ENCODE peak calls at places on chromosome 1, in four cellular contexts. M is cardiac muscle cell, U is left lung, Q is ovary. H is an unnamed sample.

GRCh38 chr1:200894712-200895447 is at the start of gene INAVA:
- DNase-seq in M (no peak), U (peak), Q (no peak), H (no peak)

GRCh38 chr1:195335541-195335940 is 1272.7 kb downstream of the KCNT2 start:
- DNase-seq in M (no peak), U (no peak), Q (no peak), H (no peak)

GRCh38 chr1:18093646-18094045 is 14.0 kb upstream of the IGSF21 start:
- DNase-seq in M (no peak), U (no peak), Q (no peak), H (no peak)

GRCh38 chr1:13948851-13949490 is 249.0 kb downstream of the PRDM2 start:
- DNase-seq in M (peak), U (no peak), Q (peak), H (peak)

GRCh38 chr1:56868761-56869160 is 14.2 kb downstream of the C8A start:
- DNase-seq in M (no peak), U (no peak), Q (no peak), H (no peak)

GRCh38 chr1:83999316-83999819 is 436 bp upstream of the TTLL7 start:
- DNase-seq in M (peak), U (peak), Q (peak), H (peak)

GRCh38 chr1:173527151-173527826 is 50.2 kb downstream of the PRDX6 start:
- DNase-seq in M (peak), U (no peak), Q (peak), H (no peak)

GRCh38 chr1:100445565-100445964 is 92.4 kb upstream of the GPR88 start:
- DNase-seq in M (no peak), U (no peak), Q (no peak), H (no peak)

GRCh38 chr1:228358039-228358763 is 48.4 kb downstream of the TRIM11 start:
- DNase-seq in M (no peak), U (no peak), Q (no peak), H (no peak)

GRCh38 chr1:224783006-224783651 is 146.3 kb upstream of the DNAH14 start:
- DNase-seq in M (no peak), U (no peak), Q (no peak), H (no peak)
- H3K4me3 ChIP-seq in M (no peak), U (no peak), Q (no peak), H (no peak)

GRCh38 chr1:24417681-24418080 is 2.1 kb downstream of the NIPAL3 start:
- DNase-seq in M (no peak), U (no peak), Q (no peak), H (no peak)
- H3K4me3 ChIP-seq in M (no peak), U (no peak), Q (no peak), H (no peak)

GRCh38 chr1:63740432-63740831 is 33.4 kb upstream of the ROR1 start:
- DNase-seq in M (no peak), U (no peak), Q (no peak), H (no peak)

GRCh38 chr1:63752176-63752575 is 21.6 kb upstream of the ROR1 start:
- DNase-seq in M (no peak), U (no peak), Q (no peak), H (no peak)

GRCh38 chr1:63747445-63747844 is 26.4 kb upstream of the ROR1 start:
- DNase-seq in M (no peak), U (no peak), Q (no peak), H (no peak)

GRCh38 chr1:63742526-63742925 is 31.3 kb upstream of the ROR1 start:
- DNase-seq in M (no peak), U (no peak), Q (no peak), H (no peak)

GRCh38 chr1:63746129-63746864 is 27.5 kb upstream of the ROR1 start:
- DNase-seq in M (peak), U (no peak), Q (no peak), H (no peak)
- H3K4me3 ChIP-seq in M (no peak), U (no peak), Q (no peak), H (no peak)

DNA sequence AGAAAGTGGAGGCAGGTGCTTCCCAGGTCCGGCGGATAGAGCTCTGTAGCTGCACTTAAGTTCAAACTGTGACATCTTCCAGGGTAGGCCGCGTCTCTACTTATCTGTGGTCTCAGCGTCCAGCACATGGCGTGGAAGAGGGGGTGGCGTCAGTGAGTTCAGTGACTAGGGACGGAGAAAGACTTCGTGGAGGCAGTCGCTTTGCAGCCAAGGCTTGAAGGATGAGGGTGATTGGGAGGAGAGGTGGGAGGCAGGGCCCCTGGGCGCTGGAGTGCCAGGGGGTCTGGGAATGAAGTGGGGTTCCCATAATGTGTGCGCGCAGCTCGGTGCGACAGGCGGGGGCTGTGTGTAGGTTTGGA is 444 bp upstream of the AGO1 start:
- DNase-seq in M (no peak), U (no peak), Q (no peak), H (no peak)
- H3K4me3 ChIP-seq in M (no peak), U (no peak), Q (peak), H (peak)

GRCh38 chr1:148354284-148354869 is 128.7 kb downstream of the PPIAL4G start:
- DNase-seq in M (no peak), U (no peak), Q (no peak), H (no peak)

GRCh38 chr1:148355976-148356375 is 127.1 kb downstream of the PPIAL4G start:
- DNase-seq in M (no peak), U (no peak), Q (no peak), H (no peak)

GRCh38 chr1:148354909-148355308 is 128.2 kb downstream of the PPIAL4G start:
- DNase-seq in M (no peak), U (no peak), Q (no peak), H (no peak)

GRCh38 chr1:148352470-148353118 is 130.5 kb downstream of the PPIAL4G start:
- DNase-seq in M (no peak), U (no peak), Q (no peak), H (no peak)

GRCh38 chr1:148353461-148354283 is 129.4 kb downstream of the PPIAL4G start:
- DNase-seq in M (peak), U (no peak), Q (no peak), H (no peak)
- H3K4me3 ChIP-seq in M (no peak), U (no peak), Q (no peak), H (no peak)

GRCh38 chr1:22039594-22040347 is 12.7 kb upstream of the CDC42 start:
- DNase-seq in M (peak), U (peak), Q (peak), H (peak)
- H3K4me3 ChIP-seq in M (no peak), U (no peak), Q (no peak), H (no peak)

DNA sequence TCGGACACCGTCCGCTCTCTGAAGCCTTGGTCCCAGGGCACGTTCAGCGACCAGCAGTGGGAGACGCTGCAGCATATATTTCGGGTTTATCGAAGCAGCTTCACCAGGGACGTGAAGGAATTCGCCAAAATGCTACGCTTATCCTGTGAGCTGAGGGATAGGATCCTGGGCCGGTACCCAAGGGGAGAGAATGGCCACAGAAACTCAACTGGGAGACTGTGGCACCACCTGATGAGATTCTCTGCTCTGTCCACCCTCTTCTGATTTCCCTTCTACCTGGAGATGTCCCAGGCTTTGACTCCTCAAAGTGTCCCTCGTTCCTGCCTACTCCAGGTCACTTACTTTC is 855 bp downstream of the CD1D start:
- DNase-seq in M (no peak), U (no peak), Q (no peak), H (no peak)
- H3K4me3 ChIP-seq in M (peak), U (peak), Q (peak), H (peak)

GRCh38 chr1:243261389-243261788 is 5.5 kb downstream of the SDCCAG8 start:
- DNase-seq in M (peak), U (no peak), Q (no peak), H (no peak)
- H3K4me3 ChIP-seq in M (no peak), U (no peak), Q (no peak), H (no peak)

GRCh38 chr1:68229927-68230812 is 2.2 kb downstream of the WLS start:
- DNase-seq in M (peak), U (no peak), Q (peak), H (no peak)

GRCh38 chr1:68233202-68233601 is 879 bp upstream of the WLS start:
- DNase-seq in M (no peak), U (no peak), Q (no peak), H (no peak)

GRCh38 chr1:68232354-68233148 is at the start of gene WLS:
- DNase-seq in M (peak), U (peak), Q (peak), H (peak)

GRCh38 chr1:68230901-68231626 is 1.3 kb downstream of the WLS start:
- DNase-seq in M (peak), U (peak), Q (peak), H (peak)

DNA sequence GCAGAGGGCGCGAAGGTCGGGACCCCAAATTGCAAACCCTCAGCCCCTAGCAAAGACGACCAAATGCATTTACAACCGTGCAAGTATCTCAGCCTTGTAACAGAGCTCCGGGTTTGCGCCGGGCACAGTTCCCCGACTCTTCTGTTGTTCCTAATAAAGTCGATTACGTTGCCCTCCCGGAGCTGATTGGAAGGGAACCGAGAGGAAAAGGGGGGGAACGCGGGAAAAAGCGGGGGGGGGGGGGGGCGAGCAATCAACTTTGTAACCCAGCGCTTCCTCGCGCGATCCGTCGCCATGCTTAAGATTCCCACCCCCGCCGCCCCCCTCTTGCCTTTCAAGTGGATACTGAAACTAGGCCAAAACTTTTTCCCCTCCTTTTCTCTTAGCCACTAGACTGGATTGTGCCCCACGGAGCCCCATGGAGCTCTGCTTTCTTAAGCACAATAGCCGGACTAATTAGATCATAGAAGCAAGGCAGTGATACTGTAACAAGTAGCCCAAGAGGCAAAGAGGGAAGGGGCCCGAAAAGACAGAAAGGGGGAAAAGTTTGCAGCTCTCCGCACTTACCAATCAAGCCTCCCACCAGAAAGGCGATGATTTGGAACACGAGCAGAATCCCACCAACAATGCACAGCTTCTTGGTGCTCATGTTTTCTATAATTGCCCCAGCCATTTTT is 558 bp downstream of the WLS start:
- DNase-seq in M (peak), U (peak), Q (peak), H (peak)
- H3K4me3 ChIP-seq in M (peak), U (peak), Q (peak), H (peak)

DNA sequence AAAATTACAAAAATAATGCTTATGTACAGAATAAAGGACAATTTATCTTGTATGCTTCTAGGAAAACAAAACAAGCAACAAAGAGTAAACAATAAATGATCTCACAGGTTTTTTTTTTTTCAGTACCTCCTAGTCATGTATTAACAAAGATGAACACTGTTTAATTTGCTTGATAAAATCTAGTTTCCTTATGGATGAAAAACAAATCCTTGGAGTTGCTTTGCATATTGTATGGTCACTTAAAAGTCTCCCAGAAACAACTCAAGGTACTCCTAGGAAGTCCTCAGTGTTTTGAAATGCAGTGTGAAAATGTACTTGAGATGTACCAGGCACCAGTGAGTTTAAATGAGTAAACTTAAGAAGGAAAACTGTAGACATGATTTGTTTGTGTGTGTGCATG is 686.0 kb upstream of the BRINP3 start:
- DNase-seq in M (no peak), U (no peak), Q (no peak), H (no peak)
- H3K4me3 ChIP-seq in M (no peak), U (no peak), Q (no peak), H (no peak)